ENCODE peak calls at places on chromosomes 11 and 22, in ten cellular contexts. L, D, W, E, C, O, T, G, F and K are unnamed samples.

GRCh38 chr11:126197277-126197939 is 14.0 kb downstream of the RPUSD4 start:
- DNase-seq in L (peak), W (no peak), G (peak), O (no peak), C (peak), D (no peak), E (no peak), F (peak), T (no peak), K (no peak)

GRCh38 chr11:46414899-46415298 is 23.3 kb upstream of the CHRM4 start:
- DNase-seq in D (no peak), T (no peak), F (no peak), L (no peak), O (no peak), G (no peak), W (no peak), E (no peak), C (no peak), K (no peak)

GRCh38 chr11:129119036-129119435 is 73.1 kb downstream of the ARHGAP32 start:
- DNase-seq in C (no peak), T (no peak), E (no peak), O (no peak), G (no peak), F (no peak), D (no peak), L (no peak), W (no peak), K (peak)

GRCh38 chr11:12681462-12681861 is 7.2 kb downstream of the TEAD1 start:
- DNase-seq in L (no peak), O (no peak), D (no peak), G (no peak), W (no peak), T (no peak), C (no peak), E (no peak), F (no peak), K (no peak)

GRCh38 chr22:38461057-38461413 is 6.0 kb upstream of the KCNJ4 start:
- DNase-seq in F (no peak), L (no peak), T (no peak), C (no peak), O (no peak), E (no peak), D (no peak), G (no peak), W (no peak), K (no peak)

GRCh38 chr22:42991010-42991651 is 23.8 kb downstream of the PACSIN2 start:
- DNase-seq in W (no peak), L (no peak), O (no peak), E (no peak), F (peak), C (peak), G (peak), T (peak), D (peak), K (no peak)

GRCh38 chr11:69848196-69848595 is 29.0 kb upstream of the FGF3 start:
- DNase-seq in L (no peak), E (no peak), W (no peak), F (peak), D (peak), C (no peak), O (no peak), G (no peak), T (no peak), K (no peak)

GRCh38 chr11:12461516-12461915 is 84.1 kb downstream of the PARVA start:
- DNase-seq in C (no peak), T (no peak), G (peak), F (no peak), E (no peak), O (no peak), D (no peak), W (no peak), L (no peak), K (no peak)

GRCh38 chr11:111409915-111410314 is 30.8 kb upstream of the POU2AF1 start:
- DNase-seq in G (no peak), T (no peak), F (no peak), L (peak), W (peak), D (no peak), C (no peak), O (no peak), E (no peak), K (no peak)

GRCh38 chr22:21807545-21807944 is 59.9 kb downstream of the MAPK1 start:
- DNase-seq in L (no peak), G (no peak), F (peak), E (no peak), T (no peak), C (no peak), D (no peak), W (no peak), O (no peak), K (no peak)